ENCODE peak calls at places on chromosomes 13 and 19, in five cellular contexts. P is A673, Q is colonic mucosa, V is astrocyte, R is DND-41. O is an unnamed sample. For H3K4me1, H3K27me3 and H3K36me3, the result is how much of the 10 kb centered on the place peaks cover.

GRCh38 chr19:51687791-51688664 is 5.1 kb upstream of the SPACA6 start:
- DNase-seq in P (peak), Q (peak), V (peak), R (no peak), O (peak)

GRCh38 chr19:16217671-16218464 is 20.2 kb downstream of the AP1M1 start:
- DNase-seq in P (no peak), Q (no peak), V (no peak), R (no peak), O (no peak)

GRCh38 chr13:98481511-98481951 is 95.4 kb downstream of the STK24 start:
- DNase-seq in P (no peak), Q (no peak), V (no peak), R (no peak), O (peak)

GRCh38 chr13:35995136-35995535 is 136.0 kb downstream of the DCLK1 start:
- DNase-seq in P (peak), Q (no peak), V (no peak), R (no peak), O (no peak)

GRCh38 chr13:26629260-26629659 is 71.8 kb downstream of the WASF3 start:
- DNase-seq in P (peak), Q (no peak), V (no peak), R (no peak), O (peak)

GRCh38 chr19:47778089-47778953 is at the start of gene SELENOW:
- DNase-seq in P (peak), Q (peak), V (peak), R (peak), O (peak)

GRCh38 chr13:113176292-113176691 is 17.8 kb downstream of the PROZ start:
- DNase-seq in P (no peak), Q (peak), V (no peak), R (no peak), O (no peak)

GRCh38 chr13:23871616-23872220 is 17.5 kb downstream of the MIPEP start:
- DNase-seq in P (peak), Q (no peak), V (peak), R (no peak), O (no peak)

GRCh38 chr13:30696278-30697176 is 38.8 kb upstream of the ALOX5AP start:
- DNase-seq in P (peak), Q (peak), V (no peak), R (peak), O (peak)

GRCh38 chr19:57010541-57010940 is 109.2 kb upstream of the USP29 start:
- DNase-seq in P (no peak), Q (no peak), V (no peak), R (no peak), O (no peak)

GRCh38 chr13:112733661-112734379 is 44.0 kb downstream of the ATP11A start:
- DNase-seq in P (no peak), Q (no peak), V (peak), R (no peak), O (peak)

GRCh38 chr19:4445963-4446668 is 11.5 kb downstream of the UBXN6 start:
- DNase-seq in P (no peak), Q (no peak), V (no peak), R (no peak), O (no peak)

GRCh38 chr13:77916481-77916880 is 2.1 kb downstream of the EDNRB start:
- DNase-seq in P (no peak), Q (no peak), V (no peak), R (no peak), O (no peak)

GRCh38 chr13:98576963-98577822 is at the start of gene STK24:
- DNase-seq in P (peak), Q (peak), V (peak), R (peak), O (peak)

GRCh38 chr13:112885782-112886268 is 83.2 kb upstream of the MCF2L start:
- DNase-seq in P (no peak), Q (peak), V (peak), R (no peak), O (peak)

GRCh38 chr19:14378890-14379289 is 2.4 kb upstream of the ADGRE5 start:
- DNase-seq in P (no peak), Q (no peak), V (no peak), R (no peak), O (no peak)
- H3K4me1 ChIP-seq in P (under half), Q (under half), V (under half), R (under half), O (under half)

GRCh38 chr19:19308373-19308772 is 11.9 kb downstream of the SUGP1 start:
- DNase-seq in P (no peak), Q (no peak), V (no peak), R (no peak), O (no peak)
- H3K27me3 ChIP-seq in P (under half), Q (under half), V (under half), R (under half), O (under half)

DNA sequence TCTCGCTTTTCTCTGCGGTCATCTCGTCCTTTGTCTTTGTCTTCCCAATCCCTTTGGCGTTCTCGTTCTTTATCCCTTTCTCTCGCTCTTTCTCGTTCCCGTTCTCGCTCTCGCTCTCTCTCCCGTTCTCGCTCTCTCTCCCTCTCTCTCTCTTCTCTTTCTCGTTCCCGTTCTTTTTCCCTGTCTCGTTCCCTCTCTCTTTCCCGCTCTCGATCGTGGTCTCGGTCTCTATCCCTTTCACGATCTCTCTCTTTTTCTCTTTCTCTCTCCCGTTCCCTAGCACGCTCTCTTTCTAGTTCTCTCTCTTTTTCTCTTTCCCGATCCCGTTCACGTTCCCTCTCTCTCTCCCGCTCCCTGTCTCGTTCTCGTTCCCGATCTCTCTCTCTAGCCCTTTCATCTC is 77.2 kb downstream of the ZC3H13 start:
- DNase-seq in P (no peak), Q (no peak), V (no peak), R (no peak), O (no peak)
- H3K36me3 ChIP-seq in P (half or more), Q (under half), V (under half), R (half or more), O (under half)

DNA sequence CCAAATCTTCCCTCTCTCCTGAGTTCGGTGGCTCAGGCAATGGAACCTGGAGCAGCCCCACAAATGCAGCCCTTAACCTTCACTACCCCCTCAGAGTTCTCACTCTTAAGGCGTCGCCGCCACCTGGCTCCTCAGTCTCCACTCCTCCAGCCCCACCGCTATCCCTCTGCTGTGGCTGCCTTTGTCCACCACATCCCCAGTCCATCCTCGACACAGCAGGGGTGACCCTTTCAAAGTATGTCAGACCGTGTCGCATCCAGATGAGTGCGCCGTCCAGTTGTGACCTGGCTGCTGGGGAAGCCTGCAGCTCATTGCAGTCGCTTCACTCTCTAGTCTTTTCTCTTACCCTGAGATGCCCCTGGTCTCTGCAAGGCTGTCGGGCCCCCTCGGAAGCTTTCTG is 1.0 kb downstream of the SPPL2B start:
- DNase-seq in P (no peak), Q (peak), V (no peak), R (no peak), O (no peak)
- H3K4me1 ChIP-seq in P (under half), Q (under half), V (under half), R (half or more), O (under half)

DNA sequence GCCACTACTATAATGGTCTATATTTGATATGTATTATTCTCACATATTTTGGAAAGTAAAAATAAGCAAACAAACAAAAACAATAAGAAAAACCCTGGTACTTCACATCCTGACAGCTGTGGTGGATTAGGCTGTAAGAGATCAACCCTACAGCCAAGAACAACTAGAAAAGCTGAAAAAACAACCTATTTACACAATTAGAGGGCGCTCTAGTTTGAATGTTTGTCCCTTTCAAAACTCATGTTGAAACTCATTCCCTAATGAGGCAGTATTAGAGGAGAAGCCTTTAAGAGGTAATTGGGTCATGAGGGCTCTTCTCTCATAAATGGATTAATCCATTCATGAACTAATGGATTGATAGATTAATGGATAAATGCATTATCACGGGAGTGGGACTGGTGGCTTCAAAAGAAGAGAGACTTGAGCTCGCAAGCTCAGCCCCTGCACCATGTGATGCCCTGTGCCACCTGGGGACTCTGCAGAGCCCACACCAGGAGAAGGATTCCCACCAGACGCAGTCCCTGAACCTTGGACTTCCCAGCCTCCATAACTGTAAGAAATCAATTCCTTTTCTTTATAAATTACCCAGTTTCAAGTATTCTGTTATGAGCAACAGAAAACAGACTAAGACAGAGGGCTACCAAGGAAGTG is 733.9 kb upstream of the ARGLU1 start:
- DNase-seq in P (peak), Q (no peak), V (no peak), R (no peak), O (no peak)
- H3K27me3 ChIP-seq in P (under half), Q (under half), V (under half), R (under half), O (under half)

DNA sequence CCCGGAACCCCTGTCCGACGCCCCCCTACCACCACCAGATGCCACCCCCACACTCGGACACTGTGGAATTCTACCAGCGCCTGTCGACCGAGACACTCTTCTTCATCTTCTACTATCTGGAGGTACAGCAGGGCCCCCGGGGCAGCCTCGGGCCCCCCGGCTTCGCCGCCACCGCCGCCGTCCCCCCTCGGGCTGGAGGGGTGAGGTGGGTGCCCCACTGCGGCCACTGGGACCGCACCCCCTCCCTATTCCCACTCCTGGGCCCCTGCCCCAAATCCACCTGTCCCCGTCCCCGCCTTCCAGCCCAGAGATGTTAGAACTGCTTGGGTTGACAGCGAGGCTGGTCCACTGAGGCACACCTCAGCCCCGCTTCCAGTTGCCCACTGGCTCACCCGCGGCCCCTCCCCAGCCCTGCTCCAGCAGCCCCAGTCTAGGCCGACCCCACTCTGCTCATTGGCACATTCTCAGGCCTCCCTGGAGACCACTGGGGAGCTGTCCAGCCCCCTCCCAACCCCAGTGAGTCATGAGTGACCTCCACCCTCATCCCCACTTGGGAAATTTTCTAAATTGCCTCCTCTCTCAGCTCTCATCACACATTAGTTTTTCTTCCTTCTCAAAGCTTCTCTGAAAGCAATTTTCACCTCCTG is 6.5 kb downstream of the LENG1 start:
- DNase-seq in P (no peak), Q (no peak), V (no peak), R (no peak), O (no peak)
- H3K36me3 ChIP-seq in P (half or more), Q (under half), V (under half), R (half or more), O (half or more)

O was measured in SJCRH30.